ENCODE peak calls at places on chromosomes 1 and 21, in five cellular contexts. One of them, this sample, is unnamed.

GRCh38 chr1:26307363-26307781 is 936 bp upstream of the UBXN11 start:
- DNase-seq in NCI-H1092 treated with DMSO at 0.1 percent for 48 hours: no peak
- DNase-seq in HT1080: no peak
- DNase-seq in GM19239: no peak
- DNase-seq in B cell: no peak
- DNase-seq in this sample: no peak

GRCh38 chr1:119828266-119828665 is 17.0 kb upstream of the REG4 start:
- DNase-seq in B cell: no peak
- DNase-seq in HT1080: no peak
- DNase-seq in GM19239: no peak
- DNase-seq in NCI-H1092 treated with DMSO at 0.1 percent for 48 hours: no peak
- DNase-seq in this sample: no peak

GRCh38 chr21:34640858-34641257 is 25.9 kb upstream of the RCAN1 start:
- DNase-seq in GM19239: no peak
- DNase-seq in NCI-H1092 treated with DMSO at 0.1 percent for 48 hours: no peak
- DNase-seq in B cell: no peak
- DNase-seq in HT1080: peak
- DNase-seq in this sample: peak

GRCh38 chr21:28540514-28540913 is 452.2 kb downstream of the LTN1 start:
- DNase-seq in GM19239: no peak
- DNase-seq in HT1080: peak
- DNase-seq in B cell: no peak
- DNase-seq in NCI-H1092 treated with DMSO at 0.1 percent for 48 hours: no peak
- DNase-seq in this sample: peak

GRCh38 chr1:203153051-203153988 is 22.3 kb downstream of the MYBPH start:
- DNase-seq in GM19239: no peak
- DNase-seq in B cell: no peak
- DNase-seq in HT1080: peak
- DNase-seq in NCI-H1092 treated with DMSO at 0.1 percent for 48 hours: peak
- DNase-seq in this sample: peak

GRCh38 chr1:29658688-29659087 is 422.4 kb downstream of the PTPRU start:
- DNase-seq in GM19239: no peak
- DNase-seq in HT1080: no peak
- DNase-seq in B cell: no peak
- DNase-seq in NCI-H1092 treated with DMSO at 0.1 percent for 48 hours: no peak
- DNase-seq in this sample: no peak

GRCh38 chr21:45981154-45981606 is 390 bp upstream of the COL6A1 start:
- DNase-seq in HT1080: peak
- DNase-seq in NCI-H1092 treated with DMSO at 0.1 percent for 48 hours: peak
- DNase-seq in GM19239: peak
- DNase-seq in B cell: peak
- DNase-seq in this sample: peak

GRCh38 chr1:85465791-85466134 is 804 bp upstream of the DDAH1 start:
- DNase-seq in GM19239: no peak
- DNase-seq in B cell: no peak
- DNase-seq in HT1080: no peak
- DNase-seq in NCI-H1092 treated with DMSO at 0.1 percent for 48 hours: no peak
- DNase-seq in this sample: peak

GRCh38 chr21:38990424-38990794 is 184.7 kb downstream of the ETS2 start:
- DNase-seq in HT1080: no peak
- DNase-seq in NCI-H1092 treated with DMSO at 0.1 percent for 48 hours: peak
- DNase-seq in GM19239: no peak
- DNase-seq in B cell: no peak
- DNase-seq in this sample: peak

GRCh38 chr1:62336638-62337534 is 17.7 kb upstream of the KANK4 start:
- DNase-seq in NCI-H1092 treated with DMSO at 0.1 percent for 48 hours: no peak
- DNase-seq in GM19239: no peak
- DNase-seq in HT1080: no peak
- DNase-seq in B cell: no peak
- DNase-seq in this sample: no peak

GRCh38 chr1:117209094-117209493 is 1.6 kb downstream of the VTCN1 start:
- DNase-seq in NCI-H1092 treated with DMSO at 0.1 percent for 48 hours: no peak
- DNase-seq in B cell: no peak
- DNase-seq in GM19239: no peak
- DNase-seq in HT1080: no peak
- DNase-seq in this sample: no peak

GRCh38 chr1:156675715-156676311 is 1.4 kb downstream of the NES start:
- DNase-seq in B cell: no peak
- DNase-seq in NCI-H1092 treated with DMSO at 0.1 percent for 48 hours: no peak
- DNase-seq in HT1080: no peak
- DNase-seq in GM19239: no peak
- DNase-seq in this sample: no peak

GRCh38 chr1:89286549-89287181 is 14.0 kb upstream of the GBP5 start:
- DNase-seq in HT1080: no peak
- DNase-seq in B cell: no peak
- DNase-seq in GM19239: peak
- DNase-seq in NCI-H1092 treated with DMSO at 0.1 percent for 48 hours: no peak
- DNase-seq in this sample: no peak

GRCh38 chr1:186139706-186140105 is 235.3 kb downstream of the TPR start:
- DNase-seq in B cell: no peak
- DNase-seq in GM19239: no peak
- DNase-seq in HT1080: no peak
- DNase-seq in NCI-H1092 treated with DMSO at 0.1 percent for 48 hours: no peak
- DNase-seq in this sample: peak

GRCh38 chr21:41032536-41032935 is 135.4 kb upstream of the BACE2 start:
- DNase-seq in HT1080: peak
- DNase-seq in B cell: no peak
- DNase-seq in NCI-H1092 treated with DMSO at 0.1 percent for 48 hours: no peak
- DNase-seq in GM19239: no peak
- DNase-seq in this sample: peak

GRCh38 chr1:86741947-86742572 is 37.7 kb downstream of the SH3GLB1 start:
- DNase-seq in HT1080: no peak
- DNase-seq in GM19239: no peak
- DNase-seq in B cell: no peak
- DNase-seq in NCI-H1092 treated with DMSO at 0.1 percent for 48 hours: peak
- DNase-seq in this sample: peak

GRCh38 chr1:16905856-16906702 is 10.3 kb downstream of the RNU1-2 start:
- DNase-seq in NCI-H1092 treated with DMSO at 0.1 percent for 48 hours: no peak
- DNase-seq in GM19239: no peak
- DNase-seq in B cell: no peak
- DNase-seq in HT1080: no peak
- DNase-seq in this sample: peak

GRCh38 chr1:171814692-171815091 is 26.6 kb upstream of the DNM3 start:
- DNase-seq in NCI-H1092 treated with DMSO at 0.1 percent for 48 hours: no peak
- DNase-seq in GM19239: no peak
- DNase-seq in HT1080: peak
- DNase-seq in B cell: no peak
- DNase-seq in this sample: peak

GRCh38 chr21:35088235-35088865 is 39.2 kb upstream of the RUNX1 start:
- DNase-seq in HT1080: no peak
- DNase-seq in NCI-H1092 treated with DMSO at 0.1 percent for 48 hours: no peak
- DNase-seq in GM19239: no peak
- DNase-seq in B cell: no peak
- DNase-seq in this sample: peak

This sample was measured in M059J.